ENCODE peak calls at places on chromosomes 4 and X, in five cellular contexts. G, B, H, P and C are unnamed samples.

GRCh38 chr4:87089368-87089767 is 131.1 kb downstream of the KLHL8 start:
- ATAC-seq in G (no peak), B (peak; percentile 54), H (no peak), P (no peak), C (no peak)

GRCh38 chr4:170005472-170005871 is 20.7 kb downstream of the MFAP3L start:
- ATAC-seq in G (no peak), B (no peak), H (no peak), P (no peak), C (no peak)

GRCh38 chr4:186108391-186108790 is 3.9 kb downstream of the FAM149A start:
- ATAC-seq in G (no peak), B (no peak), H (no peak), P (no peak), C (no peak)

GRCh38 chr4:148126825-148127224 is 315.4 kb downstream of the NR3C2 start:
- ATAC-seq in G (no peak), B (no peak), H (no peak), P (no peak), C (no peak)

GRCh38 chrX:153731117-153731844 is 6.6 kb downstream of the ABCD1 start:
- ATAC-seq in G (no peak), B (no peak), H (no peak), P (peak; percentile 38), C (no peak)

GRCh38 chrX:75642811-75643361 is 120.0 kb upstream of the ZDHHC15 start:
- ATAC-seq in G (no peak), B (no peak), H (no peak), P (no peak), C (peak; percentile 8)

GRCh38 chrX:9355739-9356138 is 109.1 kb upstream of the TBL1X start:
- ATAC-seq in G (no peak), B (no peak), H (peak; percentile 28), P (peak; percentile 57), C (no peak)

GRCh38 chr4:108166038-108166437 is 2.7 kb downstream of the LEF1 start:
- ATAC-seq in G (no peak), B (no peak), H (peak; percentile 21), P (no peak), C (no peak)

GRCh38 chr4:48141048-48141447 is 7.0 kb upstream of the TXK start:
- ATAC-seq in G (no peak), B (peak; percentile 61), H (no peak), P (peak; percentile 35), C (no peak)

GRCh38 chr4:32560306-32560705 is 1840.1 kb downstream of the PCDH7 start:
- ATAC-seq in G (no peak), B (no peak), H (no peak), P (no peak), C (no peak)

GRCh38 chr4:144499777-144500176 is 146.2 kb upstream of the HHIP start:
- ATAC-seq in G (no peak), B (no peak), H (no peak), P (no peak), C (no peak)

GRCh38 chr4:119299221-119300071 is 22.5 kb downstream of the FABP2 start:
- ATAC-seq in G (peak; percentile 17), B (peak; percentile 35), H (peak; percentile 2), P (peak; percentile 1), C (peak; percentile 35)

GRCh38 chr4:61532324-61532723 is 332.2 kb downstream of the ADGRL3 start:
- ATAC-seq in G (no peak), B (no peak), H (no peak), P (no peak), C (no peak)

GRCh38 chr4:8594097-8595038 is 1.8 kb downstream of the CPZ start:
- ATAC-seq in G (peak; percentile 51), B (peak; percentile 64), H (no peak), P (no peak), C (no peak)

GRCh38 chrX:150569155-150569477 is 695 bp downstream of the MTM1 start:
- ATAC-seq in G (no peak), B (peak; percentile 35), H (peak; percentile 27), P (peak; percentile 21), C (peak; percentile 64)

GRCh38 chr4:84685105-84685504 is 102.2 kb downstream of the CDS1 start:
- ATAC-seq in G (no peak), B (no peak), H (no peak), P (no peak), C (no peak)

GRCh38 chr4:2163311-2163821 is 78.6 kb downstream of the HAUS3 start:
- ATAC-seq in G (no peak), B (peak; percentile 79), H (no peak), P (no peak), C (no peak)

GRCh38 chrX:15619053-15619772 is 18.5 kb upstream of the ACE2 start:
- ATAC-seq in G (peak; percentile 73), B (peak; percentile 97), H (no peak), P (no peak), C (no peak)

GRCh38 chr4:1670279-1670678 is 13.8 kb downstream of the FAM53A start:
- ATAC-seq in G (no peak), B (no peak), H (no peak), P (no peak), C (no peak)

GRCh38 chrX:120697053-120697452 is 67.2 kb upstream of the C1GALT1C1 start:
- ATAC-seq in G (no peak), B (no peak), H (peak; percentile 94), P (peak; percentile 93), C (peak; percentile 78)

GRCh38 chr4:2593003-2593402 is 56.6 kb downstream of the FAM193A start:
- ATAC-seq in G (peak; percentile 30), B (no peak), H (no peak), P (no peak), C (no peak)

GRCh38 chrX:56802921-56803848 is 74.1 kb downstream of the NBDY start:
- ATAC-seq in G (no peak), B (peak; percentile 75), H (no peak), P (peak; percentile 46), C (no peak)

GRCh38 chr4:2817701-2818350 is 24.9 kb downstream of the SH3BP2 start:
- ATAC-seq in G (no peak), B (peak; percentile 81), H (peak; percentile 40), P (peak; percentile 42), C (peak; percentile 52)

GRCh38 chr4:106315476-106315967 is 487 bp downstream of the TBCK start:
- ATAC-seq in G (peak; percentile 76), B (peak; percentile 54), H (peak; percentile 36), P (peak; percentile 25), C (peak; percentile 39)

GRCh38 chrX:39931554-39932282 is 166.0 kb downstream of the BCOR start:
- ATAC-seq in G (no peak), B (no peak), H (no peak), P (no peak), C (no peak)

GRCh38 chr4:176680668-176681067 is 112.1 kb downstream of the VEGFC start:
- ATAC-seq in G (no peak), B (no peak), H (no peak), P (no peak), C (no peak)

GRCh38 chrX:11724122-11725017 is 33.7 kb upstream of the MSL3 start:
- ATAC-seq in G (no peak), B (peak; percentile 33), H (no peak), P (no peak), C (no peak)

GRCh38 chr4:173448919-173449641 is 50.2 kb upstream of the SCRG1 start:
- ATAC-seq in G (no peak), B (no peak), H (no peak), P (no peak), C (no peak)